ENCODE peak calls at places on chromosomes 3 and 15, in five cellular contexts. I is SK-N-SH, R is IMR-90, H is keratinocyte, E is GM23248. M is an unnamed sample.

GRCh38 chr3:196636369-196637349 is 2.8 kb upstream of the NRROS start:
- DNase-seq in I (no peak), R (no peak), H (no peak), E (peak), M (no peak)

GRCh38 chr3:55440406-55440708 is 46.7 kb downstream of the WNT5A start:
- DNase-seq in I (no peak), R (no peak), H (no peak), E (peak), M (peak)

GRCh38 chr3:98602078-98602678 is 8.8 kb upstream of the CPOX start:
- DNase-seq in I (peak), R (peak), H (no peak), E (peak), M (peak)

GRCh38 chr3:127549826-127550487 is 40.6 kb downstream of the TPRA1 start:
- DNase-seq in I (no peak), R (no peak), H (no peak), E (no peak), M (no peak)

GRCh38 chr3:123552095-123552714 is 32.6 kb downstream of the HACD2 start:
- DNase-seq in I (peak), R (peak), H (no peak), E (peak), M (no peak)

GRCh38 chr3:46186856-46187700 is 21.0 kb downstream of the CCR1 start:
- DNase-seq in I (no peak), R (no peak), H (no peak), E (no peak), M (no peak)

GRCh38 chr3:54731697-54732445 is 196.0 kb downstream of the LRTM1 start:
- DNase-seq in I (no peak), R (no peak), H (no peak), E (no peak), M (no peak)

GRCh38 chr15:33623010-33623409 is 312.2 kb downstream of the RYR3 start:
- DNase-seq in I (no peak), R (no peak), H (no peak), E (no peak), M (no peak)

GRCh38 chr3:13114811-13115615 is 41.8 kb upstream of the IQSEC1 start:
- DNase-seq in I (no peak), R (no peak), H (no peak), E (no peak), M (no peak)

GRCh38 chr3:63814300-63814699 is 4.8 kb upstream of the C3orf49 start:
- DNase-seq in I (no peak), R (peak), H (no peak), E (peak), M (peak)

GRCh38 chr3:14235003-14235876 is 56.6 kb downstream of the LSM3 start:
- DNase-seq in I (no peak), R (no peak), H (no peak), E (no peak), M (peak)

GRCh38 chr3:135597855-135598254 is 367.7 kb upstream of the PPP2R3A start:
- DNase-seq in I (no peak), R (no peak), H (no peak), E (no peak), M (no peak)

GRCh38 chr3:61944736-61945135 is 383.4 kb downstream of the PTPRG start:
- DNase-seq in I (no peak), R (no peak), H (no peak), E (no peak), M (no peak)

GRCh38 chr15:96342611-96343528 is 12.4 kb downstream of the NR2F2 start:
- DNase-seq in I (no peak), R (no peak), H (no peak), E (no peak), M (peak)

GRCh38 chr3:195746751-195747150 is 26.0 kb downstream of the MUC20 start:
- DNase-seq in I (no peak), R (no peak), H (no peak), E (no peak), M (no peak)

GRCh38 chr3:129184396-129184656 is 630 bp upstream of the CNBP start:
- DNase-seq in I (peak), R (no peak), H (no peak), E (peak), M (no peak)

DNA sequence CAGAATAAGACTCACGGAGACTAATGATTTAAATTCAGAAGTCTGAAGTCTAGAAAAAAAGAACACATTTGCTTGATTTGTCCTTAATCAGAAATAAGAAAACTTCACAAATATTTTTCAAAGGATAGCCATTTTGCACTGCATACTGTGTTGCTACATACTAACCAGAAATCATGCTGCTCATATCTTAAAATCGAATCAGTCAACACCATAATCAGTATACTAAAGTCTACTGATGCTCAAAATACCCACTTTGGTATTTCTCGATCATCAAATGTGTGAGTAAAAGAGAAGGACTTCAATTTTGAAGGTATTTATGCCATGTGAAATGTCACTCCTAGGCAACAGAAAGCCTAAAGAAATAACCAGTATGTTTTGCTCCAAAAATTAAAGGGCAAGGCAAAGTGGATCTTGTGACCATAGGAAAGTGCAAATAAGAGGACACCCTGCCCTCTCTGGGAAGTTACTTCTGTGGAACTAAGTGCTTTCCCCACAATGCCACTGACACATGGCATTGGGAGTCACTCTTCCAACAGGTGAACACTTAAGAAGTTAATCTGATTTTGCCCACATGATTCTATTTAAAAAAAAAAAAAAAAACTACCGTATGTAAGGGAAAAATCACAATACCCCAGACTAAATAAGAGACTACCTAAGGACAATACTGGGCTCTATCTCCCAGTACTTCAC is 2.7 kb downstream of the LRIG1 start:
- DNase-seq in I (no peak), R (no peak), H (no peak), E (no peak), M (no peak)
- H3K9ac ChIP-seq in I (no peak), R (peak), H (peak), E (no peak), M (no peak)

GRCh38 chr3:15452961-15453360 is 25.6 kb downstream of the EAF1 start:
- DNase-seq in I (no peak), R (no peak), H (no peak), E (no peak), M (no peak)
- H3K4me2 ChIP-seq in I (no peak), R (no peak), H (no peak), E (no peak), M (no peak)

DNA sequence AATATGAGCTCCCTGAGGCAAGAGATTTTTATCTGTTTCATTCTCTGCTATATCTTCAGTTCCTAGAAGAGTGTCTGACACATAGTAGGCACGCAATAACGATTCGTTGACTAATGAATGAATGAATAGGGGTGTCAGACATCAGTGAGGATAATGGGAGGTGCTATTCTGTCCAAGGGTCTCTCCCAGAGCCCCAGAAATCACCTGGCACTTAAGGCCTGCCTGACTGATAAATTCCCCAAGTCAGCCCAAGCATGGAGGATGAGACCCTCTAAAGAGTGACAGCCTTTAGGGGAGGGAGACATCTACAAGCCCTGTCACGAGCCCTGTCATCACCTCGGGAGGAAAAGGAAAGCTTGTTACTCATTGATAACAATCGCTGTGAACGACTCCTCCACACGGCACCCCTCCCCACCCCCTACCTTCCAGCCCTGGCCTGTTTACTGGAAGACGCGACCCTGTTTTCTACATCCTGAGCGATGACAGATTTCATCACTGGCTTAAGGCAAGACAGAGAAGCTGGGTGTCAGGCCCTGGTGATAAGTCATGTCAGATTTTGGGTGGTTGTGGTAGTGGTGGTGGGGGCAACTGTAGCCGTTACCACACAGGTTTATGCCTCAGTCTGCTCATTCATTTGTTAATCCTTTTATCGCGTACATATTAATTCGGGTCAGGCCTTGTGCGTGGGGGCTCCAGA is 23.1 kb downstream of the BHLHE40 start:
- DNase-seq in I (no peak), R (no peak), H (no peak), E (no peak), M (no peak)
- H3K9ac ChIP-seq in I (no peak), R (no peak), H (no peak), E (no peak), M (no peak)

GRCh38 chr3:210649-211048 is 14.1 kb downstream of the CHL1 start:
- DNase-seq in I (no peak), R (no peak), H (no peak), E (no peak), M (no peak)
- H3K4me2 ChIP-seq in I (no peak), R (no peak), H (no peak), E (no peak), M (no peak)

GRCh38 chr15:62931650-62932049 is 110.9 kb upstream of the TPM1 start:
- DNase-seq in I (no peak), R (no peak), H (no peak), E (peak), M (no peak)

GRCh38 chr15:62925875-62926274 is 116.7 kb upstream of the TPM1 start:
- DNase-seq in I (no peak), R (no peak), H (no peak), E (no peak), M (no peak)

GRCh38 chr15:62928242-62928995 is 114.1 kb upstream of the TPM1 start:
- DNase-seq in I (peak), R (peak), H (peak), E (peak), M (peak)

GRCh38 chr15:62927196-62927595 is 115.4 kb upstream of the TPM1 start:
- DNase-seq in I (no peak), R (peak), H (no peak), E (no peak), M (peak)

DNA sequence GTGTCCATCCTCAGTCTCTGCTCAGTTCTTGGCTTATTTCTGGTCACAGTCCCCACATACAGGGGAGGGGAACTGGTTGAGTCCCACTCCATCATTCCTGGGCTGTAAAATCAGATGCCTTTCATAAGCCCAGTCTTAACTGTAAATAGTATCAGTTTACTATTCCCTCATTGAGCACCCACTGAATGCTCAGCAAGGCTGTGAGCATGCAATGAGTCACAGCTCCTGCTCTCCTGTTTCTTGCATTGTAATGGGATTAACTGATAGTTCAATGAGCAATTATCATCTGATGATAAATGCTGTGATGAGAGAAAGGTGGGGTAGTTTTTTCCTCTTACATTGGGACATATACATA is 113.6 kb upstream of the TPM1 start:
- DNase-seq in I (no peak), R (peak), H (peak), E (peak), M (peak)
- H3K9ac ChIP-seq in I (peak), R (peak), H (peak), E (peak), M (no peak)

GRCh38 chr3:42189071-42189470 is 76.9 kb downstream of the CCK start:
- DNase-seq in I (no peak), R (no peak), H (no peak), E (no peak), M (no peak)
- H3K4me2 ChIP-seq in I (no peak), R (no peak), H (no peak), E (no peak), M (no peak)

GRCh38 chr3:113254171-113254947 is 43.0 kb downstream of the BOC start:
- DNase-seq in I (no peak), R (no peak), H (no peak), E (no peak), M (no peak)
- H3K9ac ChIP-seq in I (no peak), R (no peak), H (no peak), E (no peak), M (no peak)

M was measured in fibroblast of lung.